ENCODE peak calls at places on chromosomes 13 and 19, in six cellular contexts. E is psoas muscle, H is testis, M is SK-N-MC, D is lower lobe of right lung, X is BE2C. Y is an unnamed sample. For H3K36me3, the result is how much of the 10 kb centered on the place peaks cover.

GRCh38 chr19:38513762-38514167 is 80.3 kb downstream of the RYR1 start:
- DNase-seq in M (no peak), D (no peak), H (no peak), X (no peak), E (no peak), Y (no peak)

GRCh38 chr13:98315466-98315865 is 138.4 kb upstream of the RNF113B start:
- DNase-seq in E (no peak), H (no peak), X (no peak), M (no peak), D (no peak), Y (no peak)

GRCh38 chr19:32039446-32039845 is 306.0 kb upstream of the ZNF507 start:
- DNase-seq in E (no peak), M (no peak), H (no peak), X (no peak), D (no peak), Y (no peak)

GRCh38 chr19:34731019-34731829 is 2.8 kb upstream of the ZNF181 start:
- DNase-seq in E (no peak), X (no peak), D (no peak), H (no peak), M (no peak), Y (peak)

GRCh38 chr13:53137777-53138176 is 109.2 kb downstream of the OLFM4 start:
- DNase-seq in E (no peak), D (no peak), H (no peak), X (no peak), M (no peak), Y (no peak)

GRCh38 chr13:48251616-48252081 is 18.6 kb downstream of the ITM2B start:
- DNase-seq in E (no peak), X (no peak), M (no peak), H (peak), D (no peak), Y (no peak)

GRCh38 chr19:38061294-38061693 is 154.3 kb downstream of the SIPA1L3 start:
- DNase-seq in D (no peak), E (no peak), H (no peak), M (no peak), X (no peak), Y (no peak)

GRCh38 chr19:18666304-18666703 is 17.2 kb upstream of the CRTC1 start:
- DNase-seq in X (no peak), H (no peak), E (no peak), M (no peak), D (no peak), Y (no peak)

GRCh38 chr19:49672131-49672919 is 4.7 kb upstream of the PRMT1 start:
- DNase-seq in E (peak), M (no peak), X (peak), H (peak), D (peak), Y (peak)

GRCh38 chr19:48868196-48868886 is at the start of gene PLEKHA4:
- DNase-seq in E (peak), D (peak), X (peak), M (no peak), H (peak), Y (peak)

GRCh38 chr19:38291855-38292254 is 12.2 kb upstream of the C19orf33 start:
- DNase-seq in D (no peak), E (no peak), M (no peak), H (no peak), X (no peak), Y (no peak)

GRCh38 chr13:24039621-24040475 is 120.7 kb upstream of the SPATA13 start:
- DNase-seq in X (no peak), D (no peak), E (no peak), M (no peak), H (no peak), Y (no peak)

GRCh38 chr13:66940113-66940512 is 290.0 kb downstream of the PCDH9 start:
- DNase-seq in E (no peak), D (no peak), X (no peak), M (no peak), H (no peak), Y (no peak)

GRCh38 chr19:55590621-55591020 is 8.7 kb downstream of the FIZ1 start:
- DNase-seq in D (no peak), M (no peak), E (peak), X (no peak), H (no peak), Y (no peak)

GRCh38 chr13:98416408-98416807 is 160.5 kb downstream of the STK24 start:
- DNase-seq in H (no peak), E (no peak), X (no peak), M (no peak), D (peak), Y (peak)

GRCh38 chr13:38348890-38349289 is 761 bp upstream of the UFM1 start:
- DNase-seq in M (no peak), X (no peak), D (no peak), H (peak), E (no peak), Y (no peak)

GRCh38 chr19:3458229-3458555 is 22.1 kb downstream of the SMIM24 start:
- DNase-seq in D (no peak), X (no peak), E (no peak), M (no peak), H (no peak), Y (no peak)

DNA sequence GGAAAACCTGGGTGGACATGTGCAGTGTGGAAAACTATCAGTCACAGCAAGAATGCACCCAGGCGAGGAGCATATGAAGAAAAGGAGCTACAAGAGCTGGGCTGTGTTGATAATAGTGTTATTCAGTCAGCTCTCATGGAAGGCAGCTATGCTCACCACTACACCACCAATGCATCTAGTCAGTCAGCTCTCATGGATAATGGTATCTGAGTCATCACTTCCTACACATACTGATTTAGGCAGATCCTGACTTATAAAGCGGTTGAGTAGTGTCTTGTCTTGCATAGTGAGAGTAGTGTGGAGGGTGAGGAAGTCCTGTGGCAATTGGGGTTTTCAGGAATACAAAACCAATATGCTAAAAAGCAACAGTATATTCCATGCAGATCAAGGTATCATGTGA is 9.1 kb upstream of the ZNF160 start:
- DNase-seq in M (no peak), H (no peak), E (no peak), X (no peak), D (no peak), Y (no peak)
- H3K36me3 ChIP-seq in M (under half), H (under half), E (under half), X (under half), D (under half), Y (under half)

DNA sequence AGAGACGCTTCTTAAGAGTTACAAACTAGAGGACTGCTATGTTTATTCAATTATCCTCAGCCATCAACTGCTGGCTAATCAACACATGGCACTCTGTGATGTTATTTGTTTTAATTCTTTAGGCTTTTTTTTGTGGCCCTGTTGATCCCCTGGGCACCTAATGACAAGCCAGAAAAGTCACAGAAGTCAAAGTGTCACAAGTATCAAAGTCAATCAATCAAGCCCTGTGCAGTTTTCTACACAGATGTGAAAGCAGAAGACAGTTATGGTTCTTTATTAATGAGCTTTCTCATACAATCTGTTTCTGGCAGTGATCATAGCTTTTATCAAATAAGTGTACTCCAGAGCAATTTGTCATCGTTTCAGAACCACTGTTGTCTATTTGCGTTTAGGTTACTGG is 34.3 kb downstream of the MYO16 start:
- DNase-seq in M (no peak), E (no peak), X (no peak), H (no peak), D (no peak), Y (no peak)
- H3K36me3 ChIP-seq in M (under half), E (under half), X (under half), H (under half), D (under half), Y (under half)

GRCh38 chr13:33842207-33842606 is 24.3 kb downstream of the RFC3 start:
- DNase-seq in E (no peak), H (peak), M (no peak), D (no peak), X (no peak), Y (no peak)

GRCh38 chr13:33845572-33846305 is 27.8 kb downstream of the RFC3 start:
- DNase-seq in X (no peak), H (no peak), D (no peak), M (no peak), E (no peak), Y (no peak)

GRCh38 chr13:33849211-33849610 is 31.3 kb downstream of the RFC3 start:
- DNase-seq in E (no peak), D (no peak), X (no peak), H (no peak), M (no peak), Y (no peak)

DNA sequence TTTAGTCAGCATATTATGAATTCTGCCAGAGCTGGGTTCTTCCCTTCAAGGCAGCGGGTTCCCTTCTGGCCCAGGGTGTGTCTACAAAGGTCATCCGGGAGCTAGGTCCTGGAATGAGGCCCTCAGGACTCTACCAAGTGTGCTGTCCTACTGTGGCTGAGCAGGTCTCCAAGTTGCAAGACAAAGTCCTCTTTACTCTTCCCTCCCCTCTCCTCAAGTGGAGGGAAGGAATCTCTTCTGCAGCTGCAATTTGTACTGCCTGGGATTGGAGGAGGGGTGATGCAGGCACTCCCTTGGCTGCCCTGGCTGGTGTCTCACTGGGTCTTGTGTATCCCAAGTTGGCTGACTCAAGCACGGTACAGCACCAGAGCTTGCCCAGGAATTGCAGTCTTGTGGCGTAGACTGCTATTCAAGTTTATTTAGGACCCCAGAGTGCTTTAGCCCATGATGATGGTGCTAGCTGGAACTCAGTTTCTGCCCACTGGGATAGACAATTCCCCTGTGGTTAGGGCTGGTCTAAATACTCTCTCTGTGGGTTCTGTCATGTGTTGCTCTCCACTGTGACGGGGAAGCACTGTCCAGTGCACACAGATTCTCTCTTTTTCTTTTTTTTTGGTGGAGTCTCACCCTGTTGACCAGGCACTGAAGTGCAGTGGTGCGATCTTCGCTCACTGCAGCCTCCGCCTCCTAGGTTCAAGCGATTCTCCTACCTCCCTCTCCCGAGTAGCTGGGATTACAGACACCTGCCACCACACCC is 28.5 kb downstream of the RFC3 start:
- DNase-seq in M (no peak), E (no peak), D (no peak), X (no peak), H (no peak), Y (no peak)
- H3K36me3 ChIP-seq in M (half or more), E (under half), D (under half), X (half or more), H (under half), Y (under half)

GRCh38 chr13:73520566-73521290 is 461.9 kb downstream of the KLF5 start:
- DNase-seq in H (no peak), D (no peak), M (no peak), X (no peak), E (no peak), Y (no peak)
- H3K36me3 ChIP-seq in H (under half), D (under half), M (under half), X (under half), E (under half), Y (under half)

GRCh38 chr19:35729763-35730162 is 12.0 kb downstream of the KMT2B start:
- DNase-seq in H (no peak), E (peak), X (no peak), D (no peak), M (no peak), Y (no peak)

GRCh38 chr19:35732540-35733179 is 9.6 kb downstream of the IGFLR1 start:
- DNase-seq in X (no peak), D (no peak), H (no peak), M (no peak), E (no peak), Y (no peak)

GRCh38 chr19:35731779-35732405 is 10.4 kb downstream of the IGFLR1 start:
- DNase-seq in X (no peak), E (no peak), H (no peak), D (no peak), M (no peak), Y (no peak)

GRCh38 chr19:35730326-35730725 is 11.9 kb downstream of the IGFLR1 start:
- DNase-seq in D (no peak), E (peak), H (no peak), M (no peak), X (no peak), Y (no peak)

DNA sequence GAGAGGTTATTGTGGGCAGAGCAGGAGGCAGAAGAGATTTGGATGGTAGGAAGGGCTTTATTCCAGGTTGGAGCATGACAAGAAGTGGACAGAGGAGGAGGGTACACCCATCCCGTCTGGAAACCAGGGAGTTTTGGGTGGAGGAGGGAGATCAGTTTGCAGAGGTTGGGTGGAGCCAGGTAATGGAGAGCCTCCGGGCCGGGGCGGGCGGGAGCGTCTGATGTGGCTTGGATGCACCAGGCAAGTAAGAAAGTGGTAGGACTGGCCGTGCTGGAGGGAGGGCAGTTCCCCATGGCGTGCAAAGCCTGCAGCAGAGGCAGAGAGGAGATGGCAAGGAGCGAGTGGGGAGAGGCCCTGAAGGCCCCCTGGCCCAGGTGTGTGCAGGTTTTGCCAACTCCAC is 10.9 kb downstream of the IGFLR1 start:
- DNase-seq in H (no peak), X (no peak), E (peak), M (no peak), D (no peak), Y (no peak)
- H3K36me3 ChIP-seq in H (under half), X (half or more), E (under half), M (half or more), D (half or more), Y (under half)

GRCh38 chr19:5078179-5078578 is 109.3 kb downstream of the KDM4B start:
- DNase-seq in M (no peak), E (no peak), H (no peak), X (no peak), D (no peak), Y (no peak)
- H3K36me3 ChIP-seq in M (under half), E (under half), H (under half), X (under half), D (half or more), Y (under half)

GRCh38 chr19:1970003-1970805 is 29.2 kb downstream of the CSNK1G2 start:
- DNase-seq in M (no peak), E (peak), H (no peak), D (no peak), X (no peak), Y (no peak)
- H3K36me3 ChIP-seq in M (under half), E (under half), H (under half), D (under half), X (under half), Y (under half)

DNA sequence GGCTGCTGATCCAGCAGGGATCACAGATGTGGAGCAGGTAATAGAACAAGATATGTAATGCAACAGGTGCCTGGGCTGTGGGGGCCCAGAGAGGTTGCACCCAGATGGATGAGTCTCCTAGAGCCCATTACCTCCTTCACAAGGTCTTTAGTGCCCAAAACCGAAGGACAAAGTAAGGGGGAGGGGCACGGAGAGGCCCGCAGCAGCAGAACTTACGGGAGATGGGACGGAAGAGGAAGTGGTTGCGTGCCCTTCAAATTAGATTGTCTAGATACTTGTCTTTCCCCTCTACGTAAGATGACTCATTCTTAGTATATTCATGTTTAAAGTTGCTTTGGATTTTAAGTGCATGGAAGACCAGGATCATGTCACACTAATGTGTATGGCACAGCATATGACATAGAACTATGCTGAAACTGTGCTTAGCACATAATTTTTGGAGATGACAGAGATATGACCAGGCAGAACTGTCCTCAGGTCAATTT is 5.7 kb upstream of the MRPS31 start:
- DNase-seq in H (no peak), D (no peak), M (no peak), X (no peak), E (no peak), Y (no peak)
- H3K36me3 ChIP-seq in H (under half), D (under half), M (under half), X (under half), E (under half), Y (under half)

Y was measured in body of pancreas.